ENCODE peak calls at places on chromosome 10, in ten cellular contexts. N is effector CD4-positive, alpha-beta T cell; J is NCI-H82; K is NCI-H1436 treated with DMSO at 0.1 percent for 48 hours; F is stimulated activated CD8-positive, alpha-beta memory T cell treated with anti-CD3 and anti-CD28 coated beads, Interleukin-2, amount 100 ng/mL, for 1 hour; C is activated CD8-positive, alpha-beta memory T cell treated with anti-CD3 and anti-CD28 coated beads, Interleukin-2, amount 50 U/mL, for 48 hours; G is AG04450; Y is amniotic stem cell; B is MCF 10A; M is GM03348. S is an unnamed sample.

GRCh38 chr10:101646369-101646768 is 48.6 kb downstream of the FBXW4 start:
- DNase-seq in N (no peak), J (no peak), K (no peak), F (no peak), C (no peak), G (no peak), Y (no peak), B (no peak), M (no peak), S (no peak)

GRCh38 chr10:125881192-125881591 is at the start of gene DHX32:
- DNase-seq in N (no peak), J (peak), K (no peak), F (no peak), C (no peak), G (no peak), Y (no peak), B (no peak), M (no peak), S (no peak)

GRCh38 chr10:14787938-14788337 is 13.2 kb upstream of the FAM107B start:
- DNase-seq in N (no peak), J (no peak), K (no peak), F (no peak), C (no peak), G (no peak), Y (no peak), B (no peak), M (no peak), S (no peak)

GRCh38 chr10:101629781-101630419 is 41.8 kb downstream of the DPCD start:
- DNase-seq in N (no peak), J (no peak), K (no peak), F (no peak), C (no peak), G (no peak), Y (no peak), B (no peak), M (no peak), S (no peak)

GRCh38 chr10:19629559-19629958 is 186.7 kb upstream of the PLXDC2 start:
- DNase-seq in N (no peak), J (peak), K (no peak), F (no peak), C (no peak), G (no peak), Y (no peak), B (no peak), M (peak), S (no peak)

GRCh38 chr10:55630491-55631056 is 730.5 kb downstream of the ZWINT start:
- DNase-seq in N (no peak), J (peak), K (no peak), F (no peak), C (no peak), G (no peak), Y (no peak), B (no peak), M (peak), S (no peak)

GRCh38 chr10:96488161-96488935 is 25.4 kb downstream of the TLL2 start:
- DNase-seq in N (no peak), J (no peak), K (no peak), F (no peak), C (no peak), G (no peak), Y (no peak), B (no peak), M (no peak), S (no peak)

GRCh38 chr10:101489355-101489754 is 98.7 kb downstream of the POLL start:
- DNase-seq in N (no peak), J (peak), K (peak), F (no peak), C (no peak), G (no peak), Y (no peak), B (peak), M (no peak), S (no peak)

GRCh38 chr10:126243976-126244375 is 144.3 kb downstream of the ADAM12 start:
- DNase-seq in N (no peak), J (no peak), K (no peak), F (no peak), C (no peak), G (peak), Y (peak), B (no peak), M (peak), S (no peak)

GRCh38 chr10:119103241-119103640 is 672 bp upstream of the DENND10 start:
- DNase-seq in N (no peak), J (no peak), K (no peak), F (no peak), C (no peak), G (no peak), Y (no peak), B (no peak), M (no peak), S (no peak)

GRCh38 chr10:72248477-72249151 is 25.1 kb upstream of the DDIT4 start:
- DNase-seq in N (peak), J (no peak), K (no peak), F (peak), C (peak), G (no peak), Y (no peak), B (peak), M (no peak), S (peak)

GRCh38 chr10:106107711-106108110 is 1056.8 kb downstream of the SORCS1 start:
- DNase-seq in N (no peak), J (no peak), K (no peak), F (no peak), C (no peak), G (no peak), Y (no peak), B (peak), M (no peak), S (no peak)

GRCh38 chr10:114367676-114368391 is 36.5 kb downstream of the AFAP1L2 start:
- DNase-seq in N (no peak), J (no peak), K (no peak), F (no peak), C (no peak), G (no peak), Y (no peak), B (no peak), M (no peak), S (no peak)

GRCh38 chr10:70832236-70832635 is 16.5 kb downstream of the SGPL1 start:
- DNase-seq in N (no peak), J (no peak), K (no peak), F (no peak), C (no peak), G (no peak), Y (no peak), B (no peak), M (no peak), S (no peak)

GRCh38 chr10:77609781-77610272 is 27.8 kb downstream of the KCNMA1 start:
- DNase-seq in N (no peak), J (no peak), K (no peak), F (no peak), C (no peak), G (no peak), Y (no peak), B (no peak), M (no peak), S (no peak)

GRCh38 chr10:29131952-29132820 is 156.7 kb upstream of the LYZL1 start:
- DNase-seq in N (no peak), J (no peak), K (no peak), F (no peak), C (no peak), G (no peak), Y (no peak), B (peak), M (no peak), S (no peak)

GRCh38 chr10:753530-753929 is 64.1 kb upstream of the DIP2C start:
- DNase-seq in N (no peak), J (no peak), K (no peak), F (no peak), C (no peak), G (no peak), Y (no peak), B (no peak), M (no peak), S (no peak)

GRCh38 chr10:48489099-48489498 is 115.8 kb downstream of the ARHGAP22 start:
- DNase-seq in N (no peak), J (no peak), K (no peak), F (no peak), C (no peak), G (no peak), Y (no peak), B (no peak), M (no peak), S (no peak)

GRCh38 chr10:111039522-111039921 is 37.3 kb upstream of the ADRA2A start:
- DNase-seq in N (no peak), J (no peak), K (no peak), F (no peak), C (no peak), G (no peak), Y (no peak), B (no peak), M (no peak), S (no peak)

GRCh38 chr10:24552346-24553016 is 171.2 kb downstream of the ARHGAP21 start:
- DNase-seq in N (no peak), J (peak), K (no peak), F (no peak), C (no peak), G (no peak), Y (no peak), B (peak), M (peak), S (no peak)

GRCh38 chr10:9010093-9010492 is 955.6 kb downstream of the GATA3 start:
- DNase-seq in N (peak), J (no peak), K (no peak), F (no peak), C (no peak), G (no peak), Y (no peak), B (no peak), M (no peak), S (no peak)

GRCh38 chr10:22959950-22960349 is 32.1 kb downstream of the ARMC3 start:
- DNase-seq in N (no peak), J (no peak), K (no peak), F (no peak), C (no peak), G (no peak), Y (no peak), B (no peak), M (no peak), S (no peak)

GRCh38 chr10:42942279-42942932 is 134.5 kb upstream of the RET start:
- DNase-seq in N (no peak), J (no peak), K (no peak), F (no peak), C (peak), G (no peak), Y (no peak), B (no peak), M (no peak), S (no peak)

GRCh38 chr10:44261710-44262455 is 123.0 kb downstream of the CXCL12 start:
- DNase-seq in N (no peak), J (no peak), K (no peak), F (no peak), C (no peak), G (peak), Y (no peak), B (no peak), M (peak), S (no peak)

GRCh38 chr10:62264702-62265436 is 3.8 kb downstream of the RTKN2 start:
- DNase-seq in N (no peak), J (peak), K (no peak), F (no peak), C (no peak), G (peak), Y (peak), B (peak), M (peak), S (no peak)

GRCh38 chr10:3400368-3400767 is 227.8 kb upstream of the PITRM1 start:
- DNase-seq in N (no peak), J (no peak), K (no peak), F (no peak), C (no peak), G (peak), Y (no peak), B (no peak), M (no peak), S (no peak)

GRCh38 chr10:103888113-103888841 is 29.7 kb downstream of the STN1 start:
- DNase-seq in N (no peak), J (peak), K (peak), F (no peak), C (no peak), G (peak), Y (no peak), B (peak), M (peak), S (no peak)

GRCh38 chr10:44234471-44234850 is 150.4 kb downstream of the CXCL12 start:
- DNase-seq in N (no peak), J (no peak), K (no peak), F (no peak), C (no peak), G (no peak), Y (no peak), B (no peak), M (no peak), S (no peak)

GRCh38 chr10:46548781-46549090 is 7.7 kb downstream of the GPRIN2 start:
- DNase-seq in N (no peak), J (no peak), K (no peak), F (no peak), C (peak), G (no peak), Y (no peak), B (no peak), M (no peak), S (peak)

GRCh38 chr10:47380341-47381215 is 3.5 kb downstream of the ZNF488 start:
- DNase-seq in N (no peak), J (no peak), K (no peak), F (no peak), C (peak), G (no peak), Y (no peak), B (no peak), M (no peak), S (no peak)

GRCh38 chr10:26199841-26200240 is 16.7 kb upstream of the GAD2 start:
- DNase-seq in N (no peak), J (no peak), K (no peak), F (no peak), C (no peak), G (no peak), Y (no peak), B (no peak), M (no peak), S (no peak)

GRCh38 chr10:49037187-49037586 is 78.1 kb downstream of the VSTM4 start:
- DNase-seq in N (no peak), J (no peak), K (no peak), F (no peak), C (no peak), G (no peak), Y (peak), B (peak), M (peak), S (no peak)

GRCh38 chr10:71644307-71645180 is 75.0 kb downstream of the C10orf105 start:
- DNase-seq in N (no peak), J (no peak), K (no peak), F (no peak), C (no peak), G (no peak), Y (no peak), B (no peak), M (no peak), S (no peak)